ENCODE peak calls at places on chromosomes 16 and 17, in nine cellular contexts. H is stimulated activated CD4-positive, alpha-beta T cell treated with anti-CD3 and anti-CD28 coated beads, TNF-alpha, amount 100 ng/mL, for 48 hours; Z is stimulated activated naive CD8-positive, alpha-beta T cell treated with anti-CD3 and anti-CD28 coated beads, Interleukin-15, amount 100 ng/mL, for 72 hours; J is CD4-positive, alpha-beta T cell; Y is neural progenitor cell; G is GM23248; D is activated CD4-positive, alpha-beta T cell treated with anti-CD3 and anti-CD28 coated beads for 48 hours; C is activated T-helper 1 cell treated with anti-CD3 and anti-CD28 coated beads, Interleukin-2, amount 50 U/mL, for 16 hours; O is Caco-2. A is an unnamed sample.

GRCh38 chr17:35577826-35578194 is 561 bp downstream of the PEX12 start:
- DNase-seq in H (no peak), Z (no peak), J (no peak), Y (no peak), G (peak; percentile 66), D (no peak), C (no peak), O (no peak), A (peak; percentile 22)

GRCh38 chr17:82236142-82236971 is 7.5 kb downstream of the SLC16A3 start:
- DNase-seq in H (no peak), Z (peak; percentile 69), J (peak; percentile 64), Y (peak; percentile 86), G (peak; percentile 65), D (peak; percentile 82), C (peak; percentile 58), O (no peak), A (peak; percentile 97)

GRCh38 chr16:6684076-6684673 is 648.5 kb upstream of the RBFOX1 start:
- DNase-seq in H (no peak), Z (peak; percentile 3), J (no peak), Y (peak; percentile 65), G (peak; percentile 30), D (peak; percentile 16), C (no peak), O (no peak), A (peak; percentile 36)

GRCh38 chr17:36148559-36149295 is 27.7 kb downstream of the TBC1D3B start:
- DNase-seq in H (peak; percentile 34), Z (peak; percentile 66), J (peak; percentile 47), Y (peak; percentile 80), G (peak; percentile 62), D (peak; percentile 74), C (peak; percentile 46), O (peak; percentile 58), A (peak; percentile 77)

GRCh38 chr17:50923611-50924010 is 57.5 kb upstream of the TOB1 start:
- DNase-seq in H (no peak), Z (no peak), J (no peak), Y (no peak), G (no peak), D (no peak), C (no peak), O (no peak), A (peak; percentile 76)

GRCh38 chr16:58121132-58121531 is 8.0 kb downstream of the CFAP20 start:
- DNase-seq in H (no peak), Z (no peak), J (no peak), Y (no peak), G (peak; percentile 13), D (no peak), C (no peak), O (no peak), A (no peak)

GRCh38 chr17:80190716-80191115 is 20.9 kb downstream of the CARD14 start:
- DNase-seq in H (no peak), Z (no peak), J (no peak), Y (no peak), G (no peak), D (no peak), C (no peak), O (no peak), A (no peak)

GRCh38 chr17:83103200-83103937 is 24.0 kb downstream of the METRNL start:
- DNase-seq in H (peak; percentile 60), Z (no peak), J (no peak), Y (peak; percentile 77), G (peak; percentile 85), D (peak; percentile 77), C (no peak), O (peak; percentile 81), A (peak; percentile 75)

GRCh38 chr16:87735270-87736002 is 30.4 kb downstream of the KLHDC4 start:
- DNase-seq in H (no peak), Z (no peak), J (no peak), Y (no peak), G (no peak), D (no peak), C (no peak), O (no peak), A (peak; percentile 83)

GRCh38 chr17:71409712-71410111 is 711.1 kb upstream of the SOX9 start:
- DNase-seq in H (no peak), Z (no peak), J (no peak), Y (no peak), G (peak; percentile 91), D (no peak), C (no peak), O (no peak), A (no peak)